ENCODE peak calls at places on chromosome 21, in seven cellular contexts. One of them, this sample, is unnamed.

GRCh38 chr21:46083271-46084040 is 14.5 kb upstream of the COL6A2 start:
- DNase-seq in epithelial cell of proximal tubule: no peak
- DNase-seq in epithelial cell of esophagus: no peak
- DNase-seq in psoas muscle: peak; percentile 16
- DNase-seq in fibroblast of pulmonary artery: no peak
- DNase-seq in pancreas: no peak
- DNase-seq in left ventricle myocardium inferior: no peak
- DNase-seq in this sample: no peak

GRCh38 chr21:32021319-32022027 is 148.7 kb downstream of the HUNK start:
- DNase-seq in epithelial cell of proximal tubule: no peak
- DNase-seq in epithelial cell of esophagus: no peak
- DNase-seq in psoas muscle: peak; percentile 24
- DNase-seq in fibroblast of pulmonary artery: no peak
- DNase-seq in pancreas: peak; percentile 85
- DNase-seq in left ventricle myocardium inferior: peak; percentile 78
- DNase-seq in this sample: no peak

GRCh38 chr21:22728091-22728490 is 1729.9 kb downstream of the NCAM2 start:
- DNase-seq in epithelial cell of proximal tubule: no peak
- DNase-seq in epithelial cell of esophagus: no peak
- DNase-seq in psoas muscle: no peak
- DNase-seq in fibroblast of pulmonary artery: no peak
- DNase-seq in pancreas: no peak
- DNase-seq in left ventricle myocardium inferior: no peak
- DNase-seq in this sample: no peak

GRCh38 chr21:42711667-42712066 is 58.2 kb downstream of the PDE9A start:
- DNase-seq in epithelial cell of proximal tubule: no peak
- DNase-seq in epithelial cell of esophagus: no peak
- DNase-seq in psoas muscle: no peak
- DNase-seq in fibroblast of pulmonary artery: no peak
- DNase-seq in pancreas: no peak
- DNase-seq in left ventricle myocardium inferior: no peak
- DNase-seq in this sample: no peak

GRCh38 chr21:36463204-36463603 is 16.7 kb downstream of the CLDN14 start:
- DNase-seq in epithelial cell of proximal tubule: no peak
- DNase-seq in epithelial cell of esophagus: no peak
- DNase-seq in psoas muscle: no peak
- DNase-seq in fibroblast of pulmonary artery: no peak
- DNase-seq in pancreas: no peak
- DNase-seq in left ventricle myocardium inferior: no peak
- DNase-seq in this sample: no peak

GRCh38 chr21:9839011-9839661 is 682.2 kb upstream of the TPTE start:
- DNase-seq in epithelial cell of proximal tubule: no peak
- DNase-seq in epithelial cell of esophagus: no peak
- DNase-seq in psoas muscle: peak; percentile 20
- DNase-seq in fibroblast of pulmonary artery: no peak
- DNase-seq in pancreas: peak; percentile 37
- DNase-seq in left ventricle myocardium inferior: peak; percentile 15
- DNase-seq in this sample: no peak

GRCh38 chr21:35476616-35477395 is 427.7 kb upstream of the RUNX1 start:
- DNase-seq in epithelial cell of proximal tubule: no peak
- DNase-seq in epithelial cell of esophagus: no peak
- DNase-seq in psoas muscle: no peak
- DNase-seq in fibroblast of pulmonary artery: peak; percentile 69
- DNase-seq in pancreas: no peak
- DNase-seq in left ventricle myocardium inferior: no peak
- DNase-seq in this sample: no peak

GRCh38 chr21:29164330-29164942 is 34.0 kb downstream of the MAP3K7CL start:
- DNase-seq in epithelial cell of proximal tubule: peak; percentile 52
- DNase-seq in epithelial cell of esophagus: peak; percentile 85
- DNase-seq in psoas muscle: no peak
- DNase-seq in fibroblast of pulmonary artery: peak; percentile 93
- DNase-seq in pancreas: no peak
- DNase-seq in left ventricle myocardium inferior: no peak
- DNase-seq in this sample: no peak

GRCh38 chr21:19541612-19542011 is 1138.0 kb upstream of the TMPRSS15 start:
- DNase-seq in epithelial cell of proximal tubule: no peak
- DNase-seq in epithelial cell of esophagus: no peak
- DNase-seq in psoas muscle: no peak
- DNase-seq in fibroblast of pulmonary artery: no peak
- DNase-seq in pancreas: no peak
- DNase-seq in left ventricle myocardium inferior: no peak
- DNase-seq in this sample: no peak

GRCh38 chr21:46065215-46065992 is 32.5 kb upstream of the COL6A2 start:
- DNase-seq in epithelial cell of proximal tubule: no peak
- DNase-seq in epithelial cell of esophagus: no peak
- DNase-seq in psoas muscle: peak; percentile 67
- DNase-seq in fibroblast of pulmonary artery: peak; percentile 66
- DNase-seq in pancreas: no peak
- DNase-seq in left ventricle myocardium inferior: peak; percentile 63
- DNase-seq in this sample: peak; percentile 62

GRCh38 chr21:34129039-34129891 is 55.9 kb downstream of the MRPS6 start:
- DNase-seq in epithelial cell of proximal tubule: peak; percentile 22
- DNase-seq in epithelial cell of esophagus: peak; percentile 64
- DNase-seq in psoas muscle: peak; percentile 55
- DNase-seq in fibroblast of pulmonary artery: peak; percentile 87
- DNase-seq in pancreas: peak; percentile 42
- DNase-seq in left ventricle myocardium inferior: peak; percentile 58
- DNase-seq in this sample: no peak

GRCh38 chr21:45255381-45256020 is 32.2 kb downstream of the POFUT2 start:
- DNase-seq in epithelial cell of proximal tubule: no peak
- DNase-seq in epithelial cell of esophagus: no peak
- DNase-seq in psoas muscle: no peak
- DNase-seq in fibroblast of pulmonary artery: no peak
- DNase-seq in pancreas: no peak
- DNase-seq in left ventricle myocardium inferior: no peak
- DNase-seq in this sample: no peak

GRCh38 chr21:32516729-32517649 is 68.3 kb downstream of the TCP10L start:
- DNase-seq in epithelial cell of proximal tubule: no peak
- DNase-seq in epithelial cell of esophagus: peak; percentile 87
- DNase-seq in psoas muscle: no peak
- DNase-seq in fibroblast of pulmonary artery: peak; percentile 99
- DNase-seq in pancreas: no peak
- DNase-seq in left ventricle myocardium inferior: no peak
- DNase-seq in this sample: no peak

GRCh38 chr21:26965567-26966359 is 1.1 kb downstream of the ADAMTS5 start:
- DNase-seq in epithelial cell of proximal tubule: no peak
- DNase-seq in epithelial cell of esophagus: peak; percentile 31
- DNase-seq in psoas muscle: peak; percentile 62
- DNase-seq in fibroblast of pulmonary artery: no peak
- DNase-seq in pancreas: peak; percentile 37
- DNase-seq in left ventricle myocardium inferior: peak; percentile 65
- DNase-seq in this sample: peak; percentile 77

GRCh38 chr21:45551816-45552695 is 9.8 kb upstream of the SLC19A1 start:
- DNase-seq in epithelial cell of proximal tubule: no peak
- DNase-seq in epithelial cell of esophagus: no peak
- DNase-seq in psoas muscle: no peak
- DNase-seq in fibroblast of pulmonary artery: no peak
- DNase-seq in pancreas: peak; percentile 17
- DNase-seq in left ventricle myocardium inferior: peak; percentile 13
- DNase-seq in this sample: no peak

GRCh38 chr21:33948096-33948950 is 32.7 kb upstream of the ATP5PO start:
- DNase-seq in epithelial cell of proximal tubule: no peak
- DNase-seq in epithelial cell of esophagus: peak; percentile 75
- DNase-seq in psoas muscle: peak; percentile 57
- DNase-seq in fibroblast of pulmonary artery: peak; percentile 18
- DNase-seq in pancreas: peak; percentile 60
- DNase-seq in left ventricle myocardium inferior: peak; percentile 31
- DNase-seq in this sample: no peak

GRCh38 chr21:32403201-32403701 is 9.3 kb upstream of the EVA1C start:
- DNase-seq in epithelial cell of proximal tubule: no peak
- DNase-seq in epithelial cell of esophagus: peak; percentile 64
- DNase-seq in psoas muscle: peak; percentile 35
- DNase-seq in fibroblast of pulmonary artery: peak; percentile 92
- DNase-seq in pancreas: peak; percentile 42
- DNase-seq in left ventricle myocardium inferior: peak; percentile 50
- DNase-seq in this sample: no peak

GRCh38 chr21:17466166-17466565 is 46.7 kb upstream of the CXADR start:
- DNase-seq in epithelial cell of proximal tubule: no peak
- DNase-seq in epithelial cell of esophagus: peak; percentile 77
- DNase-seq in psoas muscle: no peak
- DNase-seq in fibroblast of pulmonary artery: peak; percentile 67
- DNase-seq in pancreas: no peak
- DNase-seq in left ventricle myocardium inferior: no peak
- DNase-seq in this sample: no peak

GRCh38 chr21:45363921-45364463 is 41.0 kb upstream of the COL18A1 start:
- DNase-seq in epithelial cell of proximal tubule: peak; percentile 98
- DNase-seq in epithelial cell of esophagus: peak; percentile 89
- DNase-seq in psoas muscle: peak; percentile 85
- DNase-seq in fibroblast of pulmonary artery: peak; percentile 99
- DNase-seq in pancreas: peak; percentile 56
- DNase-seq in left ventricle myocardium inferior: peak; percentile 85
- DNase-seq in this sample: no peak

GRCh38 chr21:45498646-45499000 is 43.6 kb downstream of the SLC19A1 start:
- DNase-seq in epithelial cell of proximal tubule: no peak
- DNase-seq in epithelial cell of esophagus: no peak
- DNase-seq in psoas muscle: peak; percentile 2
- DNase-seq in fibroblast of pulmonary artery: no peak
- DNase-seq in pancreas: no peak
- DNase-seq in left ventricle myocardium inferior: no peak
- DNase-seq in this sample: no peak

GRCh38 chr21:24223625-24224024 is 1383.7 kb downstream of the MRPL39 start:
- DNase-seq in epithelial cell of proximal tubule: no peak
- DNase-seq in epithelial cell of esophagus: peak; percentile 49
- DNase-seq in psoas muscle: no peak
- DNase-seq in fibroblast of pulmonary artery: peak; percentile 7
- DNase-seq in pancreas: no peak
- DNase-seq in left ventricle myocardium inferior: no peak
- DNase-seq in this sample: no peak

DNA sequence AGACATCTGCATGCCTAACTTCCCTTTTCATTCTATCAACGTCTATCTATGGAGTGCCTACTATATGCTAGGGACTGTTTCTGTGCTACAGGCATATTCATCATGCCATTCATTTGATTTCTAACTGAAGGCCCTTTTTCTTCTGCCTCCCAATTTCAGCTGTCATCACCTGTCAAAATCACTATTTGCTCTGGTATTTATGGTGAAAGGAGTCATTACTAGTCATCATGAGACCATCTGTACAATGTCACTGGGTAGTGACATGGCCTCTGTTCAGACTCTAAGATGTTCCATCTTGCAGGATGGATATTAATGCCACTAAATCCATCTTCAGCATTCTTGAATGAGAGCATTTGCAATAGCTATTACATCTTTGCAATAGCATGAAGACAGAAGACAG is 4.2 kb upstream of the KRTAP13-1 start:
- DNase-seq in epithelial cell of proximal tubule: no peak
- DNase-seq in epithelial cell of esophagus: no peak
- DNase-seq in psoas muscle: no peak
- DNase-seq in fibroblast of pulmonary artery: no peak
- DNase-seq in pancreas: no peak
- DNase-seq in left ventricle myocardium inferior: no peak
- DNase-seq in this sample: no peak
- TF ChIP-seq CTCF in epithelial cell of proximal tubule: no peak
- TF ChIP-seq CTCF in epithelial cell of esophagus: no peak
- TF ChIP-seq CTCF in psoas muscle: no peak
- TF ChIP-seq CTCF in fibroblast of pulmonary artery: no peak
- TF ChIP-seq CTCF in pancreas: no peak
- TF ChIP-seq CTCF in left ventricle myocardium inferior: no peak
- TF ChIP-seq CTCF in this sample: no peak

GRCh38 chr21:41612674-41613250 is 104.8 kb upstream of the TMPRSS2 start:
- DNase-seq in epithelial cell of proximal tubule: peak; percentile 56
- DNase-seq in epithelial cell of esophagus: peak; percentile 97
- DNase-seq in psoas muscle: peak; percentile 83
- DNase-seq in fibroblast of pulmonary artery: peak; percentile 96
- DNase-seq in pancreas: peak; percentile 71
- DNase-seq in left ventricle myocardium inferior: peak; percentile 75
- DNase-seq in this sample: peak; percentile 79
- TF ChIP-seq CTCF in epithelial cell of proximal tubule: peak; percentile 70
- TF ChIP-seq CTCF in epithelial cell of esophagus: peak; percentile 68
- TF ChIP-seq CTCF in psoas muscle: peak; percentile 39
- TF ChIP-seq CTCF in fibroblast of pulmonary artery: peak; percentile 64
- TF ChIP-seq CTCF in pancreas: peak; percentile 68
- TF ChIP-seq CTCF in left ventricle myocardium inferior: peak; percentile 82
- TF ChIP-seq CTCF in this sample: peak; percentile 93

DNA sequence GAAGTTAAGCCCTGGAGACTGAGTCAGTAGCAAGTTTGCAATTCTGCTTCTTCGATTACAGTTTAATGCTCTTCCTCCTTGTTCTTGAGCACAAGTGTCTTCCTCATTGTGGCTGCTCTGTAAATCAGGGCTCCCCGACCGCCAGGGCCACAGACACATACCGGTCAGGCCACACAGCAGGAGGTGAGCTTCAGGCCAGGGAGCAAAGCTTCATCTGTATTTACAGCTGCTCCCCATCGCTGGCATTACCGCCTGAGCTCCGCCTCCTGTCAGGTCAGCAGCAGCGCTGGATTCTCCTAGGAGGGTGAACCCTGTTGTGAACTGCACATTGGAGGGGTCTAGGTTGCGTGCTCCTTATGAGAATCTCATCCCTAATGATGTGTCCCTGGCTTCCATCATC is 1.7 kb upstream of the TRAPPC10 start:
- DNase-seq in epithelial cell of proximal tubule: no peak
- DNase-seq in epithelial cell of esophagus: no peak
- DNase-seq in psoas muscle: no peak
- DNase-seq in fibroblast of pulmonary artery: no peak
- DNase-seq in pancreas: no peak
- DNase-seq in left ventricle myocardium inferior: no peak
- DNase-seq in this sample: no peak
- TF ChIP-seq CTCF in epithelial cell of proximal tubule: no peak
- TF ChIP-seq CTCF in epithelial cell of esophagus: no peak
- TF ChIP-seq CTCF in psoas muscle: no peak
- TF ChIP-seq CTCF in fibroblast of pulmonary artery: no peak
- TF ChIP-seq CTCF in pancreas: no peak
- TF ChIP-seq CTCF in left ventricle myocardium inferior: no peak
- TF ChIP-seq CTCF in this sample: no peak

GRCh38 chr21:41071410-41071809 is 96.5 kb upstream of the BACE2 start:
- DNase-seq in epithelial cell of proximal tubule: no peak
- DNase-seq in epithelial cell of esophagus: no peak
- DNase-seq in psoas muscle: no peak
- DNase-seq in fibroblast of pulmonary artery: no peak
- DNase-seq in pancreas: no peak
- DNase-seq in left ventricle myocardium inferior: no peak
- DNase-seq in this sample: no peak
- TF ChIP-seq CTCF in epithelial cell of proximal tubule: peak; percentile 27
- TF ChIP-seq CTCF in epithelial cell of esophagus: peak; percentile 16
- TF ChIP-seq CTCF in psoas muscle: no peak
- TF ChIP-seq CTCF in fibroblast of pulmonary artery: no peak
- TF ChIP-seq CTCF in pancreas: no peak
- TF ChIP-seq CTCF in left ventricle myocardium inferior: no peak
- TF ChIP-seq CTCF in this sample: peak; percentile 35